ENCODE peak calls at places on chromosomes 13 and 19, in ten cellular contexts. R is HCT116, P is brain microvascular endothelial cell, B is heart right ventricle, L is dorsolateral prefrontal cortex, Y is GM13976, O is fibroblast of villous mesenchyme, N is lower leg skin, Q is GM12864, M is H9. C is an unnamed sample.

GRCh38 chr19:47028372-47028672 is 8.7 kb downstream of the NPAS1 start:
- DNase-seq in R (no peak), P (no peak), B (no peak), L (no peak), Y (no peak), O (no peak), N (no peak), Q (no peak), M (peak), C (no peak)

GRCh38 chr13:45206340-45206739 is 5.5 kb upstream of the KCTD4 start:
- DNase-seq in R (peak), P (peak), B (no peak), L (no peak), Y (peak), O (peak), N (no peak), Q (peak), M (no peak), C (no peak)

GRCh38 chr13:24083722-24084421 is 76.6 kb upstream of the SPATA13 start:
- DNase-seq in R (no peak), P (no peak), B (no peak), L (no peak), Y (no peak), O (no peak), N (no peak), Q (no peak), M (no peak), C (no peak)

GRCh38 chr13:64819081-64819480 is 2411.1 kb downstream of the PCDH9 start:
- DNase-seq in R (no peak), P (no peak), B (no peak), L (no peak), Y (no peak), O (no peak), N (no peak), Q (no peak), M (no peak), C (no peak)

GRCh38 chr13:22812793-22813192 is 368.0 kb upstream of the SGCG start:
- DNase-seq in R (no peak), P (no peak), B (no peak), L (no peak), Y (no peak), O (no peak), N (no peak), Q (no peak), M (no peak), C (no peak)

GRCh38 chr19:36120984-36121358 is 5.7 kb downstream of the TBCB start:
- DNase-seq in R (no peak), P (no peak), B (no peak), L (no peak), Y (peak), O (no peak), N (no peak), Q (no peak), M (no peak), C (no peak)

GRCh38 chr19:10872551-10873107 is 1.3 kb downstream of the CARM1 start:
- DNase-seq in R (no peak), P (no peak), B (no peak), L (no peak), Y (no peak), O (no peak), N (no peak), Q (no peak), M (no peak), C (no peak)

GRCh38 chr19:39172700-39173501 is 23.9 kb upstream of the NCCRP1 start:
- DNase-seq in R (no peak), P (no peak), B (no peak), L (no peak), Y (no peak), O (no peak), N (no peak), Q (no peak), M (no peak), C (no peak)

GRCh38 chr13:100306444-100306999 is 217.6 kb downstream of the PCCA start:
- DNase-seq in R (no peak), P (no peak), B (no peak), L (no peak), Y (no peak), O (no peak), N (no peak), Q (no peak), M (no peak), C (no peak)

GRCh38 chr19:58581227-58582141 is 8.3 kb upstream of the MZF1 start:
- DNase-seq in R (peak), P (peak), B (peak), L (peak), Y (peak), O (peak), N (peak), Q (peak), M (peak), C (peak)

GRCh38 chr13:98909016-98909415 is 68.8 kb downstream of the DOCK9 start:
- DNase-seq in R (no peak), P (peak), B (no peak), L (no peak), Y (no peak), O (no peak), N (no peak), Q (no peak), M (no peak), C (no peak)

GRCh38 chr13:47332149-47332548 is 435.3 kb upstream of the HTR2A start:
- DNase-seq in R (no peak), P (no peak), B (no peak), L (no peak), Y (no peak), O (peak), N (no peak), Q (no peak), M (no peak), C (no peak)

GRCh38 chr19:10896851-10897526 is 25.6 kb downstream of the CARM1 start:
- DNase-seq in R (no peak), P (no peak), B (no peak), L (no peak), Y (no peak), O (no peak), N (no peak), Q (no peak), M (no peak), C (no peak)

GRCh38 chr13:100235311-100235901 is 146.5 kb downstream of the PCCA start:
- DNase-seq in R (peak), P (peak), B (no peak), L (no peak), Y (peak), O (peak), N (no peak), Q (peak), M (no peak), C (no peak)

GRCh38 chr19:1656988-1657536 is 4.6 kb upstream of the TCF3 start:
- DNase-seq in R (no peak), P (no peak), B (no peak), L (no peak), Y (no peak), O (no peak), N (no peak), Q (no peak), M (no peak), C (no peak)

GRCh38 chr19:46860125-46860845 is 512 bp upstream of the ARHGAP35 start:
- DNase-seq in R (peak), P (peak), B (peak), L (peak), Y (peak), O (peak), N (peak), Q (peak), M (peak), C (peak)

GRCh38 chr13:30240608-30241007 is 66.7 kb downstream of the KATNAL1 start:
- DNase-seq in R (no peak), P (no peak), B (no peak), L (no peak), Y (no peak), O (no peak), N (no peak), Q (no peak), M (no peak), C (no peak)

GRCh38 chr19:16342002-16342715 is 17.5 kb downstream of the KLF2 start:
- DNase-seq in R (no peak), P (no peak), B (no peak), L (no peak), Y (peak), O (peak), N (no peak), Q (peak), M (no peak), C (no peak)

GRCh38 chr13:49908637-49909036 is 27.5 kb downstream of the SPRYD7 start:
- DNase-seq in R (peak), P (no peak), B (no peak), L (no peak), Y (no peak), O (no peak), N (no peak), Q (no peak), M (peak), C (no peak)

GRCh38 chr13:86174632-86175031 is 375.4 kb upstream of the SLITRK6 start:
- DNase-seq in R (no peak), P (no peak), B (no peak), L (no peak), Y (no peak), O (no peak), N (no peak), Q (no peak), M (no peak), C (no peak)
- TF ChIP-seq CTCF in R (no peak), P (no peak), B (no peak), L (no peak), Y (no peak), O (no peak), N (no peak), Q (no peak), M (peak), C (peak)

GRCh38 chr13:113461022-113461751 is 7.9 kb upstream of the ADPRHL1 start:
- DNase-seq in R (no peak), P (no peak), B (no peak), L (no peak), Y (no peak), O (no peak), N (peak), Q (no peak), M (no peak), C (peak)
- TF ChIP-seq CTCF in R (no peak), P (no peak), B (no peak), L (no peak), Y (no peak), O (no peak), N (no peak), Q (no peak), M (no peak), C (no peak)

GRCh38 chr19:48967346-48968178 is 2.5 kb downstream of the FTL start:
- DNase-seq in R (no peak), P (no peak), B (no peak), L (no peak), Y (no peak), O (peak), N (no peak), Q (no peak), M (peak), C (no peak)
- TF ChIP-seq CTCF in R (no peak), P (no peak), B (no peak), L (no peak), Y (no peak), O (no peak), N (no peak), Q (no peak), M (no peak), C (no peak)

DNA sequence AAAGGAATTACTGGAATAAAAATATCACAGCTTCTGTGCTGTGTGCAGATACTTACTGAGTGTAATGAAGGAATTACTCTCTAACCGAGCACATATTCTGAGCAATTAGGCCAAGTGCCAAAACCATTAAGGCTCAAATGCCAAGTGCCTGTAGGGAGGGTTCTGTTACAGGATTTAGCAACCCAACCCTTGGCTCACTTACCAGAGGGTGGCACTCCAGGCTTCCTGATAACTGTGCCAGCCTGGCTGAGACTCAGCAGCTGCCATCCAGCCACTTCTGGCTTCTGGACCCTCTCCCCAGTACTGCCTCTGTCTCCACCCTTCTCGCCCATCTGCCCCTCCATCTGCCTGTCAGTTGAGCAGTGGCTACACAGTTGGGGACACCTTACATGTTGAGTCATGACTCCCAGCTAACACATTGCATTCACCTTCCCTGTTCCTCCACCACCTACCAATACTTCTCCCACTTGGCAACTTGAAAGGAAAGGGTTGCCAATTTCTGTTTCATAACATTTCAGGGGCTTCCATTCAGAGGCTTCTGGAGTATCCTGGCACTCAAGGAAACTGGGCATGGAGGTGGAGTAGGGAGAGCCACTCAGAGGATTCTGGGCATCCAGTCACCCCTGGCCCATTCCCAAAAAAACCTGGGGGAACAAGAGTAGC is 110.5 kb downstream of the COG6 start:
- DNase-seq in R (no peak), P (no peak), B (peak), L (peak), Y (no peak), O (peak), N (peak), Q (no peak), M (peak), C (no peak)
- TF ChIP-seq CTCF in R (peak), P (peak), B (peak), L (no peak), Y (peak), O (peak), N (no peak), Q (peak), M (peak), C (peak)

C was measured in osteocyte.